ENCODE peak calls at places on chromosomes 13 and 19, in ten cellular contexts. T is HFFc6; R is WERI-Rb-1; D is KBM-7; X is left ventricle myocardium inferior; Q is endothelial cell; B is activated naive CD8-positive, alpha-beta T cell treated with anti-CD3 and anti-CD28 coated beads, Interleukin-2, amount 50 U/mL, for 24 hours; G is T-cell; C is fibroblast of the conjunctiva; P is activated CD4-positive, alpha-beta T cell treated with anti-CD3 and anti-CD28 coated beads, Interleukin-2, amount 10 ng/mL, durations not matched to agents 7 days and 5 days. I is an unnamed sample.

GRCh38 chr19:40705950-40706619 is 10.6 kb downstream of the COQ8B start:
- DNase-seq in T (no peak), R (no peak), D (no peak), X (no peak), Q (no peak), B (no peak), G (no peak), C (no peak), P (no peak), I (no peak)

GRCh38 chr13:91270031-91270430 is 77.5 kb upstream of the MIR17HG start:
- DNase-seq in T (no peak), R (no peak), D (peak), X (no peak), Q (no peak), B (no peak), G (no peak), C (no peak), P (no peak), I (no peak)

GRCh38 chr13:113051641-113052040 is 54.0 kb upstream of the F7 start:
- DNase-seq in T (no peak), R (no peak), D (no peak), X (no peak), Q (no peak), B (no peak), G (no peak), C (no peak), P (no peak), I (no peak)

GRCh38 chr13:33543631-33544030 is 258.1 kb upstream of the STARD13 start:
- DNase-seq in T (no peak), R (no peak), D (peak), X (no peak), Q (no peak), B (no peak), G (no peak), C (no peak), P (no peak), I (no peak)

GRCh38 chr19:54325194-54325621 is 12.2 kb upstream of the LILRA5 start:
- DNase-seq in T (peak), R (no peak), D (peak), X (no peak), Q (peak), B (peak), G (peak), C (peak), P (peak), I (peak)

GRCh38 chr13:77391475-77391874 is 64.6 kb upstream of the MYCBP2 start:
- DNase-seq in T (no peak), R (no peak), D (no peak), X (no peak), Q (no peak), B (no peak), G (no peak), C (no peak), P (no peak), I (no peak)

GRCh38 chr19:18865973-18866799 is 29.8 kb downstream of the CERS1 start:
- DNase-seq in T (peak), R (peak), D (peak), X (peak), Q (peak), B (peak), G (peak), C (no peak), P (peak), I (peak)

GRCh38 chr19:1747285-1748114 is 5.8 kb upstream of the ONECUT3 start:
- DNase-seq in T (peak), R (no peak), D (peak), X (no peak), Q (no peak), B (peak), G (no peak), C (no peak), P (peak), I (no peak)

GRCh38 chr19:48568345-48568886 is 16.4 kb downstream of the SULT2B1 start:
- DNase-seq in T (peak), R (peak), D (peak), X (peak), Q (no peak), B (no peak), G (no peak), C (peak), P (no peak), I (peak)

GRCh38 chr13:103297083-103297482 is 230.9 kb upstream of the SLC10A2 start:
- DNase-seq in T (no peak), R (no peak), D (no peak), X (no peak), Q (no peak), B (no peak), G (no peak), C (no peak), P (no peak), I (no peak)

I was measured in D341Med.